ENCODE peak calls at places on chromosomes 2 and 18, in seven cellular contexts. J, T, K, U, A, M and Z are unnamed samples.

GRCh38 chr2:3494984-3495666 is 24.2 kb downstream of the ADI1 start:
- DNase-seq in U (no peak), K (no peak), J (no peak), M (peak; percentile 7), T (no peak), A (no peak), Z (no peak)

GRCh38 chr2:47656715-47657600 is 126.0 kb upstream of the MSH6 start:
- DNase-seq in U (no peak), J (no peak), M (no peak), A (no peak), T (no peak), K (no peak), Z (no peak)

GRCh38 chr2:33068261-33068660 is 121.5 kb downstream of the LTBP1 start:
- DNase-seq in U (no peak), A (no peak), T (no peak), J (no peak), M (no peak), K (no peak), Z (no peak)

GRCh38 chr2:27735263-27735904 is 36.1 kb upstream of the MRPL33 start:
- DNase-seq in M (no peak), J (peak; percentile 88), K (peak; percentile 87), U (peak; percentile 78), T (no peak), A (peak; percentile 72), Z (peak; percentile 92)

GRCh38 chr2:10036095-10036879 is 7.1 kb upstream of the KLF11 start:
- DNase-seq in A (no peak), T (no peak), K (no peak), M (peak; percentile 87), J (peak; percentile 91), U (peak; percentile 64), Z (peak; percentile 88)

GRCh38 chr2:128309341-128310093 is 9.2 kb downstream of the HS6ST1 start:
- DNase-seq in A (peak; percentile 73), T (no peak), J (peak; percentile 94), U (peak; percentile 53), M (peak; percentile 77), K (peak; percentile 64), Z (peak; percentile 82)

GRCh38 chr2:229300814-229301213 is 29.7 kb upstream of the PID1 start:
- DNase-seq in U (no peak), M (no peak), K (no peak), J (no peak), T (no peak), A (no peak), Z (no peak)

GRCh38 chr2:203018181-203018580 is 3.5 kb downstream of the NBEAL1 start:
- DNase-seq in U (no peak), K (no peak), M (no peak), A (no peak), T (peak; percentile 25), J (no peak), Z (no peak)

GRCh38 chr2:20169796-20170467 is 55.0 kb downstream of the SDC1 start:
- DNase-seq in A (no peak), J (no peak), M (no peak), U (no peak), K (peak; percentile 69), T (no peak), Z (no peak)

GRCh38 chr2:144643537-144644336 is 123.8 kb upstream of the ZEB2 start:
- DNase-seq in K (no peak), M (no peak), A (no peak), U (no peak), J (no peak), T (no peak), Z (no peak)

GRCh38 chr2:143489135-143489534 is 359.9 kb downstream of the ARHGAP15 start:
- DNase-seq in U (no peak), T (no peak), K (no peak), A (no peak), M (no peak), J (no peak), Z (no peak)

GRCh38 chr2:225136552-225136951 is 94.3 kb upstream of the DOCK10 start:
- DNase-seq in M (peak; percentile 27), K (no peak), T (no peak), U (no peak), A (no peak), J (no peak), Z (no peak)

GRCh38 chr2:212831671-212832199 is 293.1 kb upstream of the ERBB4 start:
- DNase-seq in M (peak; percentile 8), U (no peak), A (no peak), J (no peak), K (no peak), T (no peak), Z (peak; percentile 82)

GRCh38 chr2:103353754-103354153 is 591.9 kb downstream of the TMEM182 start:
- DNase-seq in A (no peak), T (no peak), U (no peak), J (no peak), K (no peak), M (no peak), Z (no peak)

GRCh38 chr18:26458526-26459232 is 89.7 kb downstream of the KCTD1 start:
- DNase-seq in T (peak; percentile 70), K (no peak), A (no peak), U (no peak), M (no peak), J (no peak), Z (no peak)

GRCh38 chr2:206531996-206532543 is 88.7 kb downstream of the ADAM23 start:
- DNase-seq in U (no peak), A (no peak), T (no peak), K (no peak), J (no peak), M (no peak), Z (no peak)

GRCh38 chr2:232073699-232074098 is 112.2 kb downstream of the DIS3L2 start:
- DNase-seq in U (no peak), K (no peak), M (no peak), A (no peak), J (no peak), T (no peak), Z (no peak)

GRCh38 chr2:164717000-164717597 is 95.8 kb upstream of the GRB14 start:
- DNase-seq in K (no peak), U (no peak), T (no peak), A (no peak), M (no peak), J (no peak), Z (no peak)

GRCh38 chr2:27960237-27960912 is 69.8 kb downstream of the BABAM2 start:
- DNase-seq in K (no peak), A (no peak), T (no peak), U (no peak), M (no peak), J (no peak), Z (no peak)

GRCh38 chr2:150090031-150090430 is 397.4 kb downstream of the RND3 start:
- DNase-seq in A (no peak), J (no peak), M (no peak), U (no peak), T (no peak), K (no peak), Z (no peak)

GRCh38 chr18:74672371-74672770 is 74.7 kb downstream of the ZNF407 start:
- DNase-seq in J (no peak), K (no peak), A (no peak), M (no peak), T (no peak), U (no peak), Z (no peak)
- TF ChIP-seq POLR2AphosphoS5 in J (no peak), K (no peak), A (no peak), M (no peak), T (no peak), U (no peak), Z (no peak)

DNA sequence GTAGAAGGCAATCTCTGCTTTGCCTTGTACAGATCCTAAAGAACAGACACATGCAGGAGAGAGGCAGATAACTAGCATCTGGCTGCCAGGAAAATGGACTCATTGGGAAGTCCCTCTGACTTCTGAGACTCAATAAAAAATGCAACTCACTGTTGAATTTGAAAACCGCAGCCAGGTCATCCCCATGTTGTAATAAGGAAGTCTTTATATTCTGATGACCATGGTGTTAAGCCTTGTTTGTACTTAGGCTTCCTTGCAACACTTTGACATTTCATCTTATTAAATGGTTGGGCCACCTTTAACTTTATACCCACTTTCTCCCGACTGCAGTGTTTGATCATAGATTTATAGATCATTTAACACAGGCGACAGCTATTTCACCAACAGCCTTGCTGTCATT is 375.1 kb upstream of the KCNH7 start:
- DNase-seq in T (no peak), M (no peak), A (no peak), J (no peak), K (no peak), U (no peak), Z (no peak)
- TF ChIP-seq EP300 in T (no peak), M (no peak), A (no peak), J (no peak), K (no peak), U (no peak), Z (no peak)

GRCh38 chr2:219003979-219004378 is 10.8 kb upstream of the CRYBA2 start:
- DNase-seq in U (no peak), T (no peak), M (no peak), A (no peak), K (no peak), J (no peak), Z (no peak)

GRCh38 chr2:219010873-219011272 is 17.7 kb upstream of the CRYBA2 start:
- DNase-seq in T (no peak), J (no peak), K (no peak), A (no peak), U (no peak), M (no peak), Z (no peak)

GRCh38 chr2:219010162-219010756 is 17.0 kb upstream of the CRYBA2 start:
- DNase-seq in A (peak; percentile 27), K (no peak), T (no peak), M (peak; percentile 64), J (no peak), U (peak; percentile 44), Z (no peak)

DNA sequence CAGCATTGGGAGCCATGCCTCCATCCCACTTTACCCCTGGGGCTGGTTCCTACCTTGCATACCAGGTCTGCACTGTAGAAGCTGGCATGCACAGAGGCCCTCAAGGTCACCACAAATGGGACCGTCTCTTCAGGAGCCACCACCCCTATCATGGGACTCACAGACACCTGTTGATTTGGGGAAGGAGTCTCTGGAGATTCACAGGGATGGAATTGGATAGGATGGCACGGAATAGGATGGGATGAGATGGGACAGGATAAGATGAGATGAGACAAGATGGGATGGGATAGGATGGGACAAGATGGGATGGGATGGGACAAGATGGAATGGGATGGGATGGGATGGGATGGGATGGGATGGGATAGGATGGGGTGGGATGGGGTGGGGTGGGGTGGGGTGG is 16.1 kb upstream of the CRYBA2 start:
- DNase-seq in M (no peak), J (no peak), U (no peak), T (no peak), K (no peak), A (no peak), Z (no peak)
- H3K27ac ChIP-seq in M (no peak overlapping the region), J (no peak overlapping the region), U (no peak overlapping the region), T (no peak overlapping the region), K (no peak overlapping the region), A (no peak overlapping the region), Z (no peak overlapping the region)

DNA sequence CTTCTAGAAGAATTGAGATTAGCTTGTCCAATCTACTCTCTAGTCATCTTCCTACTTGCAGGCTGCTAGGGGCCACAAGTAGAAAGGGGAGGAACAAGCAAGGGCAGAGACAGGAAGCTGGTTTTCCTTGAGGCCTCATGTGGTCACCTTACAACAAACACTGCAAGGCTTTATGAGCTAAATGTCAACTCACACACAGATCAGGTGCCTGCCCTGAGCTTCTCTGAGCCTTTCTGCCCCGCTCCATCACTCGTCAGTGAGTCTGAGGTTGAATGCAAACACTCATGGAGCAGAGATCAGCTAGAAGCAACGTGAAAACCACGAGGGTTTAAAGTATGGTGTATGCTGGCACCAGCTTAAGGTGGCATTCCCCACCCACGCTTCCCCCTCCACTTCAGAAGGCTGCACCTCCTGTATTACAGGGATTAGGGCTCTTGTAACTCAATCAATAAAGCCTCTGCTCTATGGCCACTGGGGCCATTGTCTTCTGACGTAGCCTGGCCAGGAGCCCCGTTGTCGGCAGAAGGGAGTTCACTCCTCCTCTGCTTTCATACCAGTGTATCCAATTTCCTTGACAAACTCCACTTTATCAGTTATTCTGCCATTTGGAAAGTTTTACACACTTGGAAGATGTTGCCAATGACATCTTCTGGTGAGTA is 5.4 kb upstream of the CRYGC start:
- DNase-seq in J (no peak), T (no peak), U (no peak), K (no peak), A (no peak), M (no peak), Z (no peak)
- TF ChIP-seq POLR2AphosphoS5 in J (no peak), T (no peak), U (no peak), K (no peak), A (no peak), M (no peak), Z (no peak)